ENCODE peak calls at places on chromosomes 16 and 17, in nine cellular contexts. One of them, this sample, is unnamed.

GRCh38 chr16:65846210-65846602 is 520.3 kb upstream of the CDH5 start:
- DNase-seq in cardiac fibroblast: no peak
- DNase-seq in ACHN: no peak
- DNase-seq in H7: no peak
- DNase-seq in amniotic stem cell: no peak
- DNase-seq in cardiac muscle cell: no peak
- DNase-seq in T-cell: no peak
- DNase-seq in foreskin keratinocyte: no peak
- DNase-seq in ureter: no peak
- DNase-seq in this sample: no peak

GRCh38 chr17:42270596-42270995 is 5.6 kb downstream of the STAT5B start:
- DNase-seq in H7: no peak
- DNase-seq in ACHN: no peak
- DNase-seq in cardiac fibroblast: no peak
- DNase-seq in ureter: no peak
- DNase-seq in foreskin keratinocyte: no peak
- DNase-seq in amniotic stem cell: no peak
- DNase-seq in cardiac muscle cell: no peak
- DNase-seq in T-cell: no peak
- DNase-seq in this sample: no peak

GRCh38 chr16:85750827-85751641 is at the start of gene C16orf74:
- DNase-seq in T-cell: no peak
- DNase-seq in ureter: no peak
- DNase-seq in cardiac fibroblast: peak
- DNase-seq in H7: peak
- DNase-seq in foreskin keratinocyte: no peak
- DNase-seq in ACHN: peak
- DNase-seq in cardiac muscle cell: peak
- DNase-seq in amniotic stem cell: no peak
- DNase-seq in this sample: peak

GRCh38 chr17:62761884-62762283 is 46.2 kb downstream of the MARCHF10 start:
- DNase-seq in ureter: peak
- DNase-seq in cardiac fibroblast: no peak
- DNase-seq in amniotic stem cell: no peak
- DNase-seq in ACHN: no peak
- DNase-seq in cardiac muscle cell: no peak
- DNase-seq in T-cell: no peak
- DNase-seq in H7: peak
- DNase-seq in foreskin keratinocyte: peak
- DNase-seq in this sample: no peak

GRCh38 chr17:64291268-64291851 is 28.3 kb upstream of the TEX2 start:
- DNase-seq in cardiac muscle cell: no peak
- DNase-seq in H7: no peak
- DNase-seq in cardiac fibroblast: peak
- DNase-seq in T-cell: no peak
- DNase-seq in ACHN: peak
- DNase-seq in foreskin keratinocyte: no peak
- DNase-seq in amniotic stem cell: no peak
- DNase-seq in ureter: no peak
- DNase-seq in this sample: no peak

GRCh38 chr17:79038545-79039135 is 14.7 kb downstream of the C1QTNF1 start:
- DNase-seq in amniotic stem cell: no peak
- DNase-seq in ureter: no peak
- DNase-seq in cardiac muscle cell: peak
- DNase-seq in H7: no peak
- DNase-seq in ACHN: no peak
- DNase-seq in cardiac fibroblast: peak
- DNase-seq in foreskin keratinocyte: peak
- DNase-seq in T-cell: no peak
- DNase-seq in this sample: peak

GRCh38 chr17:44203731-44204452 is 4.2 kb upstream of the ATXN7L3 start:
- DNase-seq in H7: peak
- DNase-seq in T-cell: no peak
- DNase-seq in cardiac fibroblast: peak
- DNase-seq in cardiac muscle cell: peak
- DNase-seq in ACHN: peak
- DNase-seq in amniotic stem cell: no peak
- DNase-seq in ureter: no peak
- DNase-seq in foreskin keratinocyte: no peak
- DNase-seq in this sample: peak

GRCh38 chr17:21417921-21418320 is 41.8 kb downstream of the KCNJ12 start:
- DNase-seq in foreskin keratinocyte: no peak
- DNase-seq in ureter: no peak
- DNase-seq in cardiac fibroblast: no peak
- DNase-seq in ACHN: no peak
- DNase-seq in amniotic stem cell: no peak
- DNase-seq in cardiac muscle cell: no peak
- DNase-seq in H7: peak
- DNase-seq in T-cell: no peak
- DNase-seq in this sample: no peak

GRCh38 chr16:58507195-58507962 is 7.4 kb downstream of the NDRG4 start:
- DNase-seq in ACHN: no peak
- DNase-seq in foreskin keratinocyte: no peak
- DNase-seq in ureter: no peak
- DNase-seq in H7: no peak
- DNase-seq in cardiac muscle cell: no peak
- DNase-seq in cardiac fibroblast: no peak
- DNase-seq in amniotic stem cell: no peak
- DNase-seq in T-cell: no peak
- DNase-seq in this sample: no peak

GRCh38 chr17:31582151-31582907 is 190.9 kb downstream of the RAB11FIP4 start:
- DNase-seq in T-cell: no peak
- DNase-seq in cardiac muscle cell: peak
- DNase-seq in amniotic stem cell: no peak
- DNase-seq in ACHN: peak
- DNase-seq in cardiac fibroblast: no peak
- DNase-seq in ureter: peak
- DNase-seq in H7: no peak
- DNase-seq in foreskin keratinocyte: no peak
- DNase-seq in this sample: peak